ENCODE peak calls at places on chromosomes 16 and 17, in eight cellular contexts. One of them, this sample, is unnamed.

GRCh38 chr17:67328026-67328425 is 38.4 kb downstream of the PSMD12 start:
- DNase-seq in cardiac muscle cell: no peak
- DNase-seq in cardiac fibroblast: no peak
- DNase-seq in esophagus squamous epithelium: no peak
- DNase-seq in CD8-positive, alpha-beta T cell: no peak
- DNase-seq in dorsolateral prefrontal cortex: no peak
- DNase-seq in left ventricle myocardium inferior: no peak
- DNase-seq in neural progenitor cell: no peak
- DNase-seq in this sample: no peak

GRCh38 chr17:81075307-81075706 is 40.4 kb downstream of the BAIAP2 start:
- DNase-seq in esophagus squamous epithelium: no peak
- DNase-seq in neural progenitor cell: no peak
- DNase-seq in cardiac muscle cell: no peak
- DNase-seq in left ventricle myocardium inferior: no peak
- DNase-seq in CD8-positive, alpha-beta T cell: no peak
- DNase-seq in dorsolateral prefrontal cortex: no peak
- DNase-seq in cardiac fibroblast: no peak
- DNase-seq in this sample: no peak

GRCh38 chr17:28938552-28938951 is 12.8 kb downstream of the PHF12 start:
- DNase-seq in neural progenitor cell: no peak
- DNase-seq in cardiac fibroblast: no peak
- DNase-seq in left ventricle myocardium inferior: no peak
- DNase-seq in esophagus squamous epithelium: no peak
- DNase-seq in CD8-positive, alpha-beta T cell: no peak
- DNase-seq in cardiac muscle cell: no peak
- DNase-seq in dorsolateral prefrontal cortex: no peak
- DNase-seq in this sample: no peak

GRCh38 chr16:84794626-84795025 is 25.2 kb upstream of the CRISPLD2 start:
- DNase-seq in esophagus squamous epithelium: no peak
- DNase-seq in cardiac fibroblast: no peak
- DNase-seq in cardiac muscle cell: no peak
- DNase-seq in CD8-positive, alpha-beta T cell: no peak
- DNase-seq in dorsolateral prefrontal cortex: no peak
- DNase-seq in neural progenitor cell: no peak
- DNase-seq in left ventricle myocardium inferior: no peak
- DNase-seq in this sample: no peak

GRCh38 chr16:50858376-50858775 is 116.5 kb downstream of the CYLD start:
- DNase-seq in esophagus squamous epithelium: no peak
- DNase-seq in cardiac fibroblast: no peak
- DNase-seq in dorsolateral prefrontal cortex: no peak
- DNase-seq in CD8-positive, alpha-beta T cell: no peak
- DNase-seq in left ventricle myocardium inferior: no peak
- DNase-seq in cardiac muscle cell: no peak
- DNase-seq in neural progenitor cell: no peak
- DNase-seq in this sample: no peak

GRCh38 chr17:28941251-28941650 is 10.1 kb downstream of the PHF12 start:
- DNase-seq in dorsolateral prefrontal cortex: no peak
- DNase-seq in cardiac muscle cell: no peak
- DNase-seq in neural progenitor cell: no peak
- DNase-seq in left ventricle myocardium inferior: no peak
- DNase-seq in cardiac fibroblast: no peak
- DNase-seq in esophagus squamous epithelium: no peak
- DNase-seq in CD8-positive, alpha-beta T cell: no peak
- DNase-seq in this sample: no peak

GRCh38 chr17:41750866-41751265 is 16.4 kb upstream of the HAP1 start:
- DNase-seq in left ventricle myocardium inferior: no peak
- DNase-seq in cardiac fibroblast: no peak
- DNase-seq in cardiac muscle cell: no peak
- DNase-seq in CD8-positive, alpha-beta T cell: no peak
- DNase-seq in neural progenitor cell: no peak
- DNase-seq in esophagus squamous epithelium: no peak
- DNase-seq in dorsolateral prefrontal cortex: no peak
- DNase-seq in this sample: no peak

GRCh38 chr17:78125138-78125913 is 3.2 kb downstream of the TMC6 start:
- DNase-seq in cardiac muscle cell: no peak
- DNase-seq in CD8-positive, alpha-beta T cell: peak
- DNase-seq in dorsolateral prefrontal cortex: no peak
- DNase-seq in cardiac fibroblast: no peak
- DNase-seq in left ventricle myocardium inferior: no peak
- DNase-seq in esophagus squamous epithelium: no peak
- DNase-seq in neural progenitor cell: no peak
- DNase-seq in this sample: no peak

GRCh38 chr16:81633147-81633619 is 145.9 kb upstream of the PLCG2 start:
- DNase-seq in dorsolateral prefrontal cortex: no peak
- DNase-seq in left ventricle myocardium inferior: no peak
- DNase-seq in neural progenitor cell: peak
- DNase-seq in cardiac fibroblast: no peak
- DNase-seq in cardiac muscle cell: no peak
- DNase-seq in esophagus squamous epithelium: no peak
- DNase-seq in CD8-positive, alpha-beta T cell: no peak
- DNase-seq in this sample: peak

GRCh38 chr17:82108038-82108998 is 10.3 kb upstream of the FASN start:
- DNase-seq in CD8-positive, alpha-beta T cell: no peak
- DNase-seq in neural progenitor cell: no peak
- DNase-seq in cardiac muscle cell: no peak
- DNase-seq in cardiac fibroblast: no peak
- DNase-seq in esophagus squamous epithelium: no peak
- DNase-seq in dorsolateral prefrontal cortex: no peak
- DNase-seq in left ventricle myocardium inferior: peak
- DNase-seq in this sample: no peak

GRCh38 chr16:17273142-17273561 is 197.6 kb downstream of the XYLT1 start:
- DNase-seq in cardiac muscle cell: no peak
- DNase-seq in left ventricle myocardium inferior: no peak
- DNase-seq in dorsolateral prefrontal cortex: no peak
- DNase-seq in esophagus squamous epithelium: no peak
- DNase-seq in cardiac fibroblast: peak
- DNase-seq in CD8-positive, alpha-beta T cell: no peak
- DNase-seq in neural progenitor cell: no peak
- DNase-seq in this sample: peak

GRCh38 chr16:84895016-84895415 is 75.2 kb downstream of the CRISPLD2 start:
- DNase-seq in left ventricle myocardium inferior: no peak
- DNase-seq in cardiac muscle cell: no peak
- DNase-seq in esophagus squamous epithelium: no peak
- DNase-seq in dorsolateral prefrontal cortex: no peak
- DNase-seq in cardiac fibroblast: no peak
- DNase-seq in neural progenitor cell: no peak
- DNase-seq in CD8-positive, alpha-beta T cell: no peak
- DNase-seq in this sample: no peak

GRCh38 chr16:8572919-8573724 is 17.2 kb downstream of the TMEM114 start:
- DNase-seq in dorsolateral prefrontal cortex: no peak
- DNase-seq in cardiac fibroblast: peak
- DNase-seq in cardiac muscle cell: peak
- DNase-seq in CD8-positive, alpha-beta T cell: no peak
- DNase-seq in left ventricle myocardium inferior: no peak
- DNase-seq in neural progenitor cell: peak
- DNase-seq in esophagus squamous epithelium: no peak
- DNase-seq in this sample: peak

GRCh38 chr17:9517396-9517795 is 58.2 kb downstream of the STX8 start:
- DNase-seq in left ventricle myocardium inferior: no peak
- DNase-seq in CD8-positive, alpha-beta T cell: peak
- DNase-seq in esophagus squamous epithelium: no peak
- DNase-seq in cardiac fibroblast: no peak
- DNase-seq in dorsolateral prefrontal cortex: no peak
- DNase-seq in neural progenitor cell: no peak
- DNase-seq in cardiac muscle cell: no peak
- DNase-seq in this sample: no peak
- TF ChIP-seq CTCF in left ventricle myocardium inferior: no peak
- TF ChIP-seq CTCF in CD8-positive, alpha-beta T cell: no peak
- TF ChIP-seq CTCF in esophagus squamous epithelium: no peak
- TF ChIP-seq CTCF in cardiac fibroblast: no peak
- TF ChIP-seq CTCF in dorsolateral prefrontal cortex: no peak
- TF ChIP-seq CTCF in neural progenitor cell: no peak
- TF ChIP-seq CTCF in cardiac muscle cell: no peak
- TF ChIP-seq CTCF in this sample: no peak

GRCh38 chr16:716768-717325 is 1.9 kb downstream of the METRN start:
- DNase-seq in cardiac muscle cell: no peak
- DNase-seq in left ventricle myocardium inferior: no peak
- DNase-seq in cardiac fibroblast: no peak
- DNase-seq in dorsolateral prefrontal cortex: no peak
- DNase-seq in esophagus squamous epithelium: no peak
- DNase-seq in CD8-positive, alpha-beta T cell: no peak
- DNase-seq in neural progenitor cell: no peak
- DNase-seq in this sample: no peak

GRCh38 chr16:714079-714478 is 839 bp upstream of the METRN start:
- DNase-seq in esophagus squamous epithelium: no peak
- DNase-seq in cardiac fibroblast: no peak
- DNase-seq in dorsolateral prefrontal cortex: no peak
- DNase-seq in left ventricle myocardium inferior: no peak
- DNase-seq in CD8-positive, alpha-beta T cell: no peak
- DNase-seq in cardiac muscle cell: no peak
- DNase-seq in neural progenitor cell: no peak
- DNase-seq in this sample: no peak

GRCh38 chr16:716250-716607 is 1.3 kb downstream of the METRN start:
- DNase-seq in CD8-positive, alpha-beta T cell: no peak
- DNase-seq in esophagus squamous epithelium: no peak
- DNase-seq in cardiac fibroblast: peak
- DNase-seq in neural progenitor cell: peak
- DNase-seq in left ventricle myocardium inferior: no peak
- DNase-seq in cardiac muscle cell: peak
- DNase-seq in dorsolateral prefrontal cortex: peak
- DNase-seq in this sample: peak

GRCh38 chr16:714558-715447 is at the start of gene METRN:
- DNase-seq in esophagus squamous epithelium: no peak
- DNase-seq in dorsolateral prefrontal cortex: peak
- DNase-seq in cardiac muscle cell: peak
- DNase-seq in left ventricle myocardium inferior: peak
- DNase-seq in CD8-positive, alpha-beta T cell: peak
- DNase-seq in cardiac fibroblast: peak
- DNase-seq in neural progenitor cell: peak
- DNase-seq in this sample: peak

DNA sequence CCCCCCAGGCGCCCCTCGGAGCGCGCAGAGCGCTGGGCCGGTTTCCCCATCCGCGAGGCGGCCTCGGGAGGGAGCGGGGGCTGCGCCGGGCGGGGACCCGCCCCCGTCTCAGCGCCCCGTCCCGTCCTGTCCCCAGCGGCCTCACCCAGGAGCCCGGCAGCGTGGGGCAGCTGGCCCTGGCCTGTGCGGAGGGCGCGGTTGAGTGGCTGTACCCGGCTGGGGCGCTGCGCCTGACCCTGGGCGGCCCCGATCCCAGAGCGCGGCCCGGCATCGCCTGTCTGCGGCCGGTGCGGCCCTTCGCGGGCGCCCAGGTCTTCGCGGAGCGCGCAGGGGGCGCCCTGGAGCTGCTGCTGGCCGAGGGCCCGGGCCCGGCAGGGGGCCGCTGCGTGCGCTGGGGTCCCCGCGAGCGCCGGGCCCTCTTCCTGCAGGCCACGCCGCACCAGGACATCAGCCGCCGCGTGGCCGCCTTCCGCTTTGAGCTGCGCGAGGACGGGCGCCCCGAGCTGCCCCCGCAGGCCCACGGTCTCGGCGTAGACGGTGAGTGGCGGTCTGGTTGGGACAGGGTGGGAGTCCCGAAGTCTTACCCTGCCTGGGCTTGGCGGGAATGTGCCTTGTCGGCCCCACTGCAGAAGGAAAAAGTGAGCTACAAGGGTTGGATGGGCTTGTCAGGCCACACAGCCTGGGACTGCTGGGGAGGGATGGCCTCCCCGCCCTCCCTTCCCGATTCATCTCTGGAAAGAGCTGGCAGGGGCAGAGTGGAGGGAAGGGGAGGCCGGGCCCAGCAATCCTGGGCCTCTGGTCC is 731 bp downstream of the METRN start:
- DNase-seq in CD8-positive, alpha-beta T cell: no peak
- DNase-seq in cardiac fibroblast: peak
- DNase-seq in cardiac muscle cell: peak
- DNase-seq in esophagus squamous epithelium: no peak
- DNase-seq in neural progenitor cell: peak
- DNase-seq in left ventricle myocardium inferior: no peak
- DNase-seq in dorsolateral prefrontal cortex: no peak
- DNase-seq in this sample: no peak
- TF ChIP-seq CTCF in CD8-positive, alpha-beta T cell: no peak
- TF ChIP-seq CTCF in cardiac fibroblast: no peak
- TF ChIP-seq CTCF in cardiac muscle cell: peak
- TF ChIP-seq CTCF in esophagus squamous epithelium: no peak
- TF ChIP-seq CTCF in neural progenitor cell: peak
- TF ChIP-seq CTCF in left ventricle myocardium inferior: no peak
- TF ChIP-seq CTCF in dorsolateral prefrontal cortex: no peak
- TF ChIP-seq CTCF in this sample: no peak

GRCh38 chr16:30893744-30894539 is at the start of gene BCL7C:
- DNase-seq in neural progenitor cell: peak
- DNase-seq in left ventricle myocardium inferior: peak
- DNase-seq in cardiac fibroblast: peak
- DNase-seq in cardiac muscle cell: peak
- DNase-seq in esophagus squamous epithelium: peak
- DNase-seq in dorsolateral prefrontal cortex: peak
- DNase-seq in CD8-positive, alpha-beta T cell: peak
- DNase-seq in this sample: peak
- TF ChIP-seq CTCF in neural progenitor cell: peak
- TF ChIP-seq CTCF in left ventricle myocardium inferior: peak
- TF ChIP-seq CTCF in cardiac fibroblast: peak
- TF ChIP-seq CTCF in cardiac muscle cell: peak
- TF ChIP-seq CTCF in esophagus squamous epithelium: peak
- TF ChIP-seq CTCF in dorsolateral prefrontal cortex: no peak
- TF ChIP-seq CTCF in CD8-positive, alpha-beta T cell: no peak
- TF ChIP-seq CTCF in this sample: peak

GRCh38 chr17:60318830-60319229 is 73.1 kb downstream of the USP32 start:
- DNase-seq in left ventricle myocardium inferior: no peak
- DNase-seq in CD8-positive, alpha-beta T cell: no peak
- DNase-seq in cardiac fibroblast: no peak
- DNase-seq in neural progenitor cell: no peak
- DNase-seq in dorsolateral prefrontal cortex: no peak
- DNase-seq in esophagus squamous epithelium: no peak
- DNase-seq in cardiac muscle cell: no peak
- DNase-seq in this sample: no peak

GRCh38 chr17:60314423-60314822 is 77.5 kb downstream of the USP32 start:
- DNase-seq in neural progenitor cell: no peak
- DNase-seq in cardiac muscle cell: no peak
- DNase-seq in esophagus squamous epithelium: no peak
- DNase-seq in CD8-positive, alpha-beta T cell: no peak
- DNase-seq in cardiac fibroblast: no peak
- DNase-seq in left ventricle myocardium inferior: no peak
- DNase-seq in dorsolateral prefrontal cortex: no peak
- DNase-seq in this sample: no peak

GRCh38 chr17:60311186-60311585 is 80.7 kb downstream of the USP32 start:
- DNase-seq in CD8-positive, alpha-beta T cell: no peak
- DNase-seq in cardiac fibroblast: no peak
- DNase-seq in cardiac muscle cell: no peak
- DNase-seq in left ventricle myocardium inferior: no peak
- DNase-seq in neural progenitor cell: no peak
- DNase-seq in dorsolateral prefrontal cortex: no peak
- DNase-seq in esophagus squamous epithelium: no peak
- DNase-seq in this sample: no peak

GRCh38 chr17:60311936-60312335 is 80.0 kb downstream of the USP32 start:
- DNase-seq in esophagus squamous epithelium: no peak
- DNase-seq in dorsolateral prefrontal cortex: no peak
- DNase-seq in neural progenitor cell: no peak
- DNase-seq in cardiac muscle cell: no peak
- DNase-seq in CD8-positive, alpha-beta T cell: no peak
- DNase-seq in cardiac fibroblast: peak
- DNase-seq in left ventricle myocardium inferior: no peak
- DNase-seq in this sample: no peak

DNA sequence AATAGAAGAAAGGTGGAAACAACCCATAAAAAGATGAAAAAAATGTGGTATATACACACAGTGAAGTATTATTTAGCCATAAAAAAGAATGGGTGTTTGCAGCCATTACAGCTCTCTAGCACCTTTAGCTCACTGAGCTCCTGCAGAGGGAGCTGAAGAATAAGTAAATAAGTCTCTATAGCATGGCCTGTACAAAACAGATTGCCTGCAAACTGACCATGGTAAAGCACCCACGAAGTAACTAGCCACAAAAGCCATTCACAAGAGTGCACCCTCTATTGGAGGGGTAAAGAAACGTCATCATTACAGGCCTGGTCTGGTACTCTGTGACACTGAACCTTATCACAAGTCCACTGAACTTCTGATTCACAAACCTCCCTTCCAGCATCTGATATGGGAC is 76.3 kb downstream of the USP32 start:
- DNase-seq in esophagus squamous epithelium: no peak
- DNase-seq in left ventricle myocardium inferior: no peak
- DNase-seq in CD8-positive, alpha-beta T cell: no peak
- DNase-seq in dorsolateral prefrontal cortex: no peak
- DNase-seq in cardiac fibroblast: peak
- DNase-seq in cardiac muscle cell: no peak
- DNase-seq in neural progenitor cell: no peak
- DNase-seq in this sample: peak
- TF ChIP-seq CTCF in esophagus squamous epithelium: no peak
- TF ChIP-seq CTCF in left ventricle myocardium inferior: no peak
- TF ChIP-seq CTCF in CD8-positive, alpha-beta T cell: no peak
- TF ChIP-seq CTCF in dorsolateral prefrontal cortex: no peak
- TF ChIP-seq CTCF in cardiac fibroblast: peak
- TF ChIP-seq CTCF in cardiac muscle cell: peak
- TF ChIP-seq CTCF in neural progenitor cell: no peak
- TF ChIP-seq CTCF in this sample: no peak